ENCODE peak calls at places on chromosome 11, in five cellular contexts. J, Z, X, P and A are unnamed samples.

GRCh38 chr11:11600288-11600687 is 21.5 kb downstream of the GALNT18 start:
- DNase-seq in J (no peak), Z (no peak), X (no peak), P (no peak), A (no peak)

GRCh38 chr11:122170815-122171475 is 54.9 kb upstream of the BLID start:
- DNase-seq in J (no peak), Z (no peak), X (no peak), P (no peak), A (no peak)

GRCh38 chr11:78921517-78921916 is 346.9 kb upstream of the NARS2 start:
- DNase-seq in J (no peak), Z (no peak), X (no peak), P (no peak), A (no peak)

GRCh38 chr11:103648670-103649400 is 387.6 kb upstream of the DDI1 start:
- DNase-seq in J (no peak), Z (no peak), X (no peak), P (no peak), A (no peak)

GRCh38 chr11:69400769-69401590 is 80.5 kb upstream of the LINC01488 start:
- DNase-seq in J (no peak), Z (no peak), X (no peak), P (no peak), A (no peak)

GRCh38 chr11:127800989-127801688 is 786.2 kb downstream of the ETS1 start:
- DNase-seq in J (no peak), Z (no peak), X (no peak), P (no peak), A (no peak)

GRCh38 chr11:69430566-69430965 is 50.9 kb upstream of the LINC01488 start:
- DNase-seq in J (no peak), Z (no peak), X (peak), P (no peak), A (no peak)

GRCh38 chr11:9922806-9923205 is 258.9 kb downstream of the SWAP70 start:
- DNase-seq in J (no peak), Z (no peak), X (no peak), P (no peak), A (no peak)

GRCh38 chr11:26806209-26806608 is 84.3 kb upstream of the SLC5A12 start:
- DNase-seq in J (no peak), Z (no peak), X (no peak), P (no peak), A (no peak)

GRCh38 chr11:73429121-73429740 is 53.0 kb downstream of the RELT start:
- DNase-seq in J (no peak), Z (no peak), X (no peak), P (no peak), A (no peak)

GRCh38 chr11:33668951-33669596 is 31.6 kb downstream of the C11orf91 start:
- DNase-seq in J (no peak), Z (no peak), X (no peak), P (no peak), A (no peak)

GRCh38 chr11:100576044-100577021 is 110.8 kb upstream of the ARHGAP42 start:
- DNase-seq in J (peak), Z (peak), X (peak), P (peak), A (peak)

GRCh38 chr11:117860139-117860538 is 16.3 kb downstream of the FXYD6 start:
- DNase-seq in J (no peak), Z (no peak), X (no peak), P (no peak), A (no peak)

GRCh38 chr11:74000770-74001169 is 8.1 kb downstream of the UCP3 start:
- DNase-seq in J (no peak), Z (no peak), X (no peak), P (no peak), A (no peak)

GRCh38 chr11:10930224-10930960 is 72.5 kb upstream of the ZBED5 start:
- DNase-seq in J (no peak), Z (no peak), X (no peak), P (no peak), A (no peak)

GRCh38 chr11:70158201-70158600 is 44.9 kb upstream of the FADD start:
- DNase-seq in J (peak), Z (peak), X (peak), P (no peak), A (peak)

GRCh38 chr11:20363500-20364411 is at the start of gene HTATIP2:
- DNase-seq in J (no peak), Z (peak), X (no peak), P (no peak), A (peak)

GRCh38 chr11:30653606-30654005 is 67.5 kb upstream of the MPPED2 start:
- DNase-seq in J (no peak), Z (no peak), X (no peak), P (no peak), A (no peak)

GRCh38 chr11:8096575-8096974 is 15.6 kb downstream of the TUB start:
- DNase-seq in J (no peak), Z (no peak), X (no peak), P (no peak), A (no peak)

GRCh38 chr11:128593281-128593680 is 5.9 kb upstream of the ETS1 start:
- DNase-seq in J (no peak), Z (no peak), X (no peak), P (no peak), A (peak)

GRCh38 chr11:15773024-15773423 is 583.3 kb downstream of the SOX6 start:
- DNase-seq in J (no peak), Z (no peak), X (no peak), P (no peak), A (no peak)

GRCh38 chr11:64112771-64113461 is 53.0 kb downstream of the MACROD1 start:
- DNase-seq in J (no peak), Z (no peak), X (no peak), P (no peak), A (no peak)

GRCh38 chr11:62854825-62855570 is 15.6 kb upstream of the WDR74 start:
- DNase-seq in J (no peak), Z (peak), X (no peak), P (no peak), A (no peak)

GRCh38 chr11:46112961-46113617 is 8.2 kb downstream of the PHF21A start:
- DNase-seq in J (peak), Z (peak), X (peak), P (no peak), A (peak)

GRCh38 chr11:13761712-13762111 is 93.2 kb downstream of the FAR1 start:
- DNase-seq in J (no peak), Z (no peak), X (no peak), P (no peak), A (no peak)

GRCh38 chr11:12686246-12687060 is 12.2 kb downstream of the TEAD1 start:
- DNase-seq in J (no peak), Z (no peak), X (no peak), P (no peak), A (no peak)

GRCh38 chr11:10273738-10274137 is 20.3 kb downstream of the SBF2 start:
- DNase-seq in J (no peak), Z (no peak), X (no peak), P (no peak), A (no peak)

GRCh38 chr11:100715163-100715792 is 28.2 kb downstream of the ARHGAP42 start:
- DNase-seq in J (no peak), Z (no peak), X (no peak), P (no peak), A (no peak)

GRCh38 chr11:103730151-103730940 is 306.1 kb upstream of the DDI1 start:
- DNase-seq in J (no peak), Z (no peak), X (no peak), P (no peak), A (no peak)

GRCh38 chr11:76321340-76321739 is 59.6 kb downstream of the THAP12 start:
- DNase-seq in J (no peak), Z (no peak), X (no peak), P (no peak), A (no peak)

GRCh38 chr11:64918056-64918455 is 1.0 kb upstream of the ATG2A start:
- DNase-seq in J (no peak), Z (no peak), X (peak), P (no peak), A (no peak)

GRCh38 chr11:44244649-44245308 is 65.2 kb downstream of the ALX4 start:
- DNase-seq in J (no peak), Z (no peak), X (no peak), P (no peak), A (no peak)

GRCh38 chr11:122902951-122903350 is 20.4 kb downstream of the JHY start:
- DNase-seq in J (no peak), Z (no peak), X (no peak), P (no peak), A (no peak)

GRCh38 chr11:43905788-43906187 is 25.2 kb downstream of the ALKBH3 start:
- DNase-seq in J (peak), Z (no peak), X (no peak), P (no peak), A (no peak)

GRCh38 chr11:108857382-108857781 is 192.5 kb downstream of the DDX10 start:
- DNase-seq in J (no peak), Z (no peak), X (no peak), P (no peak), A (no peak)

GRCh38 chr11:11856638-11857037 is 14.9 kb downstream of the USP47 start:
- DNase-seq in J (no peak), Z (no peak), X (no peak), P (peak), A (no peak)

GRCh38 chr11:64081663-64082442 is 46.1 kb downstream of the FLRT1 start:
- DNase-seq in J (no peak), Z (no peak), X (no peak), P (no peak), A (no peak)

GRCh38 chr11:46693597-46694012 is 6.8 kb downstream of the ARHGAP1 start:
- DNase-seq in J (no peak), Z (no peak), X (no peak), P (no peak), A (no peak)

DNA sequence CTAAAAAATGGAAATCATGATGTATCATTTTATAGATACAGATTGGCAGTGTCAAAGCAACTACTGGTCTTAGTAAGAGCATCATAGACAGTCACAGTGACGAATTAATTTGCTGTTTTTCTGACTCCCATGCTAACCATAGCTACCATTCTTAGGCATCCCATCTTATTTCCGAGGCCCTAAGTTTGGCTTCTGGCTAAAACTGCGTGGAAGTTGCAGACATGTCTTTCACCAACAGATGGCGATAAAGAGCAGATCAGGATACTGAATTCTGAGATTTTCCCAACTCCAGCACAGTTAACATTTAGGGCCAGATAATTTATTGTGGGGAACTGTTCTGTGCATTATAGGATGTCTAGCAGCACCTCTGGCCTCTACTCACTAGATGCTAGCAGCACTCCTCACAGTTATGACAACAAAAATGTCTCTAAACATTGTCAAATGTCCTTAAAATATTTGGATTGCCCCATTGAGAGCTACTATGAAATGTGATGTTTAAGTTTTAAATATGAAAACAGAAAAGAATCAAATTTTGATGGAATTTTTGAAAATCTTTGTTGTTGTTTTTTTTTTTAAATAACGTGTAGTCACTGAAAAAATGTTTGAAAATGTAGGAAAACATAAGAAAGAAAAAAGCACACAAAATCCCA is 16.3 kb downstream of the OR2AG2 start:
- DNase-seq in J (peak), Z (peak), X (peak), P (no peak), A (peak)
- TF ChIP-seq FOXM1 in J (no peak), Z (no peak), X (no peak), P (no peak), A (no peak)

GRCh38 chr11:1858576-1858975 is 5.7 kb downstream of the LSP1 start:
- DNase-seq in J (no peak), Z (no peak), X (no peak), P (no peak), A (no peak)
- TF ChIP-seq FOXM1 in J (no peak), Z (no peak), X (no peak), P (no peak), A (no peak)

DNA sequence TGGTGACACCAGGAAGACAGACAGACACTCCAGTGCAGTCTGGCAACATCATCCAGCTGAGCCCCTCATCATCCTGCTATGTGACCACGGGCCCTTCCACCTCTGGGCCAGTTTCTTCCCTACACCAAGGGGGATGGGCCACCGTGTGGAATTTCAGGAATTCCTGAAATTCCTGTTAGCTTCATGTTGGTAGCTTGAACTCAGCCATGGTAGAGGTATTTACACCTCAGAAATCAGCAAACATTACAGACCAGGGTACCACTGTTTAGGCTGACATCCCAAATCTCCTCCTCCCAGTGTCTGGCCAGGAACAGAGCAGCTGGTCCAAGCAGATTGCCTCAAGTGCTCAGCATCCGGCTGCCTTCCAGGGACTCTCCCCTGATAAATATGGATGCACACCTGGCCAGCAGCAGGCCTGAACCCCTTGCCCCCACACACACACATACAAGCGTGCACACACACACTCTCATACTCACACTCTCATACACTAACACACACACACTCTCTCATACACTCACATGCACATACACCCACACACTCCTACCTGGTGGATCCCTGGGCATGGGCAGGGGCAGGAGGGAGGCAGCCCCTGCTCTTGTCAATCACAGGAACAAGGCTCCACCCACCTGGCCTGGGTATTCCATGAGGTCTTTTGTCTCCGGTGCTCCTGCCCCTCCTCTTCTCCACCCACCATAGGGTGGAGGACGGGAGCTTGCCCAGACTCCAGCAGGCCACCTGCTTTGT is 85.2 kb downstream of the BUD13 start:
- DNase-seq in J (peak), Z (no peak), X (peak), P (no peak), A (peak)
- TF ChIP-seq FOXM1 in J (no peak), Z (no peak), X (no peak), P (no peak), A (no peak)

DNA sequence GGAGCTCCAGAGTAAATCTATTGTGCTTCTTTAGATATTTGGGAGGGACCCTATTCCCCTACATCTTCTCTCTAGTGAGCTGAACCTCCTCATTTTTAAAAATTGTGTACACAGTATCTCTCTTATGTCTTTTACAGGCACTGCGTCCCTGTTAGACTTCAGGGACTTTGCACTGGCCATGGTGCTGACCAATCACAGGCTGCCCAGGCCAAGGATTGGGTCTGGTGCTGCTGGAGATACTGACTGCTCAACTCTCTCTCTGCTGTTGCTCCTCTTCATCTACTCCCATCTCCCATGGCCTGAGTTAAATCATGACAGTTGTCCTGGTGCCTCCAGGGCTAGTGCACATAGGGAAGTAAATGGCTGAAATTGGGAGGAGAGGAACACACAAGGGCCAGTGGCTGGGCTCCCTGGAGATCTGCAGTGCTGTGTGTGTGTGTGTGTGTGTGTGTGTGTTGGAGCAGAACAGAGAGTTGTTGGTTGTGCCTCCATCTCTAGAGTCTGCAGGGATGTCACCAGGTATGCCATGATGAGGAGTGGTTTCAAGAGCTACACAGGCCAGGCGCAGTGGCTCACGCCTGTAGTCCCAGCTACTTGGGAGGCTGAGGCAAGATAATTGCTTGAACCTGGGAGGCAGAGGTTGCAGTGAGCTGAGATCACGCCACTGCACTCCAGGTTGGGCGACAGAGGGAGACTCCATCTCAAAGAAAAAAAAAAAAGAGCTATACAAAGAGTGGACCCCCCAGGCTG is 155.3 kb downstream of the ST3GAL4 start:
- DNase-seq in J (no peak), Z (no peak), X (no peak), P (no peak), A (no peak)
- TF ChIP-seq FOXM1 in J (no peak), Z (no peak), X (no peak), P (no peak), A (no peak)